ENCODE peak calls at places on chromosomes 12 and 14, in five cellular contexts. N is A549, D is brain microvascular endothelial cell, H is dorsolateral prefrontal cortex, V is tibial artery. U is an unnamed sample.

GRCh38 chr12:53061404-53062010 is 11.6 kb downstream of the TNS2 start:
- DNase-seq in N (peak), D (no peak), H (no peak), V (peak), U (no peak)

GRCh38 chr14:61188936-61189808 is 92.0 kb downstream of the TMEM30B start:
- DNase-seq in N (peak), D (peak), H (no peak), V (peak), U (no peak)

GRCh38 chr12:127125607-127126259 is 1141.2 kb upstream of the TMEM132C start:
- DNase-seq in N (peak), D (peak), H (no peak), V (no peak), U (no peak)

GRCh38 chr12:69044887-69045286 is 111.9 kb upstream of the CPM start:
- DNase-seq in N (no peak), D (no peak), H (no peak), V (no peak), U (no peak)

GRCh38 chr12:26156201-26156871 is 31.5 kb upstream of the BHLHE41 start:
- DNase-seq in N (no peak), D (no peak), H (no peak), V (no peak), U (no peak)

GRCh38 chr14:59939828-59940227 is 19.9 kb downstream of the LRRC9 start:
- DNase-seq in N (no peak), D (no peak), H (no peak), V (no peak), U (no peak)

GRCh38 chr12:57270966-57271470 is 20.0 kb upstream of the STAC3 start:
- DNase-seq in N (no peak), D (no peak), H (no peak), V (no peak), U (no peak)

GRCh38 chr14:50757702-50758101 is 73.3 kb downstream of the NIN start:
- DNase-seq in N (no peak), D (no peak), H (no peak), V (no peak), U (no peak)

GRCh38 chr12:66648336-66648735 is 30.5 kb downstream of the GRIP1 start:
- DNase-seq in N (no peak), D (no peak), H (no peak), V (no peak), U (no peak)

GRCh38 chr12:20367731-20368652 is at the start of gene PDE3A:
- DNase-seq in N (peak), D (peak), H (peak), V (peak), U (peak)

GRCh38 chr12:20370841-20371240 is 2.5 kb downstream of the PDE3A start:
- DNase-seq in N (no peak), D (no peak), H (no peak), V (no peak), U (no peak)

GRCh38 chr12:20369164-20370000 is 1.0 kb downstream of the PDE3A start:
- DNase-seq in N (peak), D (peak), H (peak), V (peak), U (peak)

GRCh38 chr12:20368653-20369163 is 371 bp downstream of the PDE3A start:
- DNase-seq in N (peak), D (peak), H (no peak), V (peak), U (no peak)

DNA sequence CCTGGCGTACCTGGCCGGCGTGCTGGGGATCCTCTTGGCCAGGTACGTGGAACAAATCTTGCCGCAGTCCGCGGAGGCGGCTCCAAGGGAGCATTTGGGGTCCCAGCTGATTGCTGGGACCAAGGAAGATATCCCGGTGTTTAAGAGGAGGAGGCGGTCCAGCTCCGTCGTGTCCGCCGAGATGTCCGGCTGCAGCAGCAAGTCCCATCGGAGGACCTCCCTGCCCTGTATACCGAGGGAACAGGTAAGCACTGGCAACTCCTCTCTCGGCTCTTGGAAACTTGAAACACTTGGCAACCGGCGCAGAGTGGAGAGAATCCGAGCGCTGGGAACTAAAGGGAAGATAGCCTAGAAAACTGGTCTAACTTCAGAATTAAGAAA is 1.7 kb downstream of the PDE3A start:
- DNase-seq in N (peak), D (peak), H (no peak), V (peak), U (no peak)
- H3K27ac ChIP-seq in N (peak), D (peak), H (no peak), V (peak), U (peak)

DNA sequence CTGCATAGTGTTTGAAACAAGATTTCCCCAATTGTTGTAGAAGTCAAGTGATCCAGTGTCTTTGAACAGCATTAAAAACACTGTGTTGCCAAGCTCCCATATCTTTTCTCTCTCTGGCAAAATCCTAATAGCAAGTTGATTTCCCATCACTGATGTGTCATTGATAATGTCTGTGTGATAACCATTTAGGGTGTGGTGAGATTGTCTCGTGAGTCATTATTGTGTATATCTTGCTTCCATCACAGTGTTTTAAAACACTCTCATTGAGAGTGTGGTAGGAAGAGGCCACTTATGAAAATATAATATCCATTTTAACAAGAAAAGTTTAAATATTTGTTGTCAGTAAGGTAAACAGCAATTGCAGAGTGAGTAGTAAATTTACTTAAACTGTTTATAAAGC is 74.7 kb downstream of the PRORP start:
- DNase-seq in N (no peak), D (peak), H (no peak), V (no peak), U (no peak)
- H3K27ac ChIP-seq in N (no peak), D (peak), H (no peak), V (no peak), U (no peak)

DNA sequence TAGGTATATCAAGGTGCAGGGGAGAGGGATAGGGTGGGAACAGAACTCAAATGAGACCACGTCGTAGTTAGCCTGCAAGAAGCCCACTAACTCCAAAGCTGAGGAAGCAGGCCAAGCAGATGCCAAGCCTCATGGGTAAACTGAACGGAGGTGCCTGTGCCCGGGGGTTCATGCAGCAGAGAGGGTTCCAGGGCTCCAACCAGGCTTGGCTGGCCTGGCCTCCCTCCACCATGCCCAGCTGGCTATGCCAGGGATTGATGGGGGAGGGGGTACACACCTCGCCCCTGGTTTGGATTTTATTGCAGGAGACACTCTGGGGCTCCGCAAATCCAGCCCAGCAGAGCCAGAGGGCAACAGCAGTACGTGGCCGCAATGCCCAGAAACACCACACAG is 27.3 kb downstream of the PXN start:
- DNase-seq in N (no peak), D (no peak), H (no peak), V (no peak), U (no peak)
- H3K27ac ChIP-seq in N (peak), D (peak), H (no peak), V (peak), U (peak)

DNA sequence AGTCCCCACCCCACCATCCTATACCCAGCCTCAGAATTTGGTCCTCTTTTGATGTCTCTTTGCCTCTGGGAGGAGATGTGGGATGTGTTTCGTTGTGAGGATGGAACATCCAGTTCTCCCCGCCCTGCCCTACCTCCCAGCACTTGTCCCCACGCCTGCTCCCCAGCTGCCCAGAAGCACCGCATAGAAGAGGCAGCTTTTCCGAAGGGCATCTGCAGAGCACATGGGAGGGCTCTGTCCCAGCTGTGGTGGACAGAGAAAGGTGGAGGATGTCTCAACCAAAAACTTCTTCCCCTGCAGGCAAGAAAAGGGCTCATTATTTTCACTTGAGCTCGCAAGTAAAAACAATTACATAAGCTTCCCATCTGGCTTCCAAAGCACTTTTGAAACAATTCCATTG is 302.6 kb downstream of the PCNX1 start:
- DNase-seq in N (no peak), D (no peak), H (no peak), V (no peak), U (no peak)
- H3K27ac ChIP-seq in N (no peak), D (no peak), H (no peak), V (no peak), U (peak)